ENCODE peak calls at places on chromosomes 11 and 22, in four cellular contexts. B, L, V and Z are unnamed samples.

GRCh38 chr22:24183321-24184031 is 2.2 kb downstream of the SUSD2 start:
- DNase-seq in B (peak), L (no peak), V (no peak), Z (no peak)

GRCh38 chr11:115965754-115966504 is 461.7 kb upstream of the CADM1 start:
- DNase-seq in B (no peak), L (no peak), V (no peak), Z (no peak)

GRCh38 chr11:19579957-19580356 is 132.7 kb upstream of the NAV2 start:
- DNase-seq in B (no peak), L (no peak), V (no peak), Z (no peak)

GRCh38 chr11:2554338-2555240 is 109.8 kb downstream of the KCNQ1 start:
- DNase-seq in B (no peak), L (no peak), V (no peak), Z (peak)

GRCh38 chr11:63610604-63611394 is 3.4 kb downstream of the PLAAT3 start:
- DNase-seq in B (no peak), L (no peak), V (peak), Z (peak)

GRCh38 chr22:45441158-45441557 is 27.7 kb downstream of the RIBC2 start:
- DNase-seq in B (peak), L (peak), V (peak), Z (peak)

GRCh38 chr22:40332319-40332781 is 13.9 kb upstream of the ADSL start:
- DNase-seq in B (no peak), L (no peak), V (no peak), Z (no peak)

GRCh38 chr11:10294289-10294953 is 402 bp upstream of the SBF2 start:
- DNase-seq in B (peak), L (peak), V (no peak), Z (peak)

GRCh38 chr22:47599753-47600152 is 837.3 kb downstream of the TBC1D22A start:
- DNase-seq in B (no peak), L (no peak), V (no peak), Z (no peak)

GRCh38 chr11:92224394-92225205 is at the start of gene FAT3:
- DNase-seq in B (peak), L (peak), V (peak), Z (peak)

GRCh38 chr11:44577231-44577834 is 11.9 kb downstream of the CD82 start:
- DNase-seq in B (no peak), L (no peak), V (no peak), Z (no peak)

GRCh38 chr11:83922318-83922717 is 636.2 kb upstream of the CCDC90B start:
- DNase-seq in B (no peak), L (no peak), V (no peak), Z (no peak)